ENCODE peak calls at places on chromosomes 6 and 20, in five cellular contexts. K is OCI-LY7, A is MM.1S, O is GM23338, C is HCT116. R is an unnamed sample.

GRCh38 chr6:39204646-39205244 is 24.5 kb downstream of the KCNK5 start:
- DNase-seq in K (no peak), A (no peak), C (no peak), O (peak), R (peak)

GRCh38 chr20:56373942-56374341 is 15.2 kb downstream of the FAM210B start:
- DNase-seq in O (no peak), A (no peak), K (no peak), C (no peak), R (no peak)

GRCh38 chr20:57473246-57474042 is 51.5 kb downstream of the CTCFL start:
- DNase-seq in A (peak), O (peak), K (peak), C (no peak), R (no peak)

GRCh38 chr6:36506617-36507016 is 40.7 kb downstream of the STK38 start:
- DNase-seq in A (no peak), C (no peak), K (no peak), O (no peak), R (no peak)

GRCh38 chr20:57088436-57088835 is 178.0 kb downstream of the BMP7 start:
- DNase-seq in K (no peak), A (no peak), C (no peak), O (no peak), R (peak)

GRCh38 chr6:143068001-143068400 is 7.3 kb downstream of the AIG1 start:
- DNase-seq in A (no peak), C (no peak), K (no peak), O (no peak), R (no peak)

GRCh38 chr6:43128926-43129325 is 42.1 kb upstream of the SRF start:
- DNase-seq in K (no peak), C (no peak), A (no peak), O (no peak), R (no peak)

GRCh38 chr6:34029489-34030280 is 116.2 kb downstream of the GRM4 start:
- DNase-seq in C (no peak), K (no peak), O (no peak), A (no peak), R (no peak)

GRCh38 chr6:278494-278893 is 13.8 kb upstream of the DUSP22 start:
- DNase-seq in K (no peak), O (no peak), A (no peak), C (no peak), R (no peak)

GRCh38 chr6:159788276-159788675 is 1.1 kb downstream of the TCP1 start:
- DNase-seq in O (no peak), A (peak), C (no peak), K (peak), R (peak)

GRCh38 chr20:1241456-1241855 is 15.6 kb downstream of the RAD21L1 start:
- DNase-seq in O (no peak), K (no peak), A (no peak), C (no peak), R (no peak)

GRCh38 chr6:11785953-11786579 is 7.5 kb upstream of the ADTRP start:
- DNase-seq in K (no peak), C (no peak), A (peak), O (no peak), R (no peak)

GRCh38 chr6:105817961-105818360 is 268.2 kb upstream of the PRDM1 start:
- DNase-seq in O (no peak), A (no peak), C (no peak), K (no peak), R (no peak)

GRCh38 chr6:105452924-105453756 is 50.3 kb upstream of the PREP start:
- DNase-seq in O (no peak), K (peak), C (no peak), A (no peak), R (no peak)

GRCh38 chr6:30101423-30101938 is 11.4 kb downstream of the TRIM31 start:
- DNase-seq in A (peak), C (no peak), O (peak), K (no peak), R (no peak)

GRCh38 chr6:155121699-155122098 is 126.6 kb downstream of the TIAM2 start:
- DNase-seq in C (no peak), K (no peak), A (no peak), O (peak), R (peak)

GRCh38 chr6:97186416-97186999 is 96.5 kb downstream of the MMS22L start:
- DNase-seq in O (peak), A (peak), K (peak), C (peak), R (peak)

GRCh38 chr6:71205336-71205956 is 83.2 kb upstream of the OGFRL1 start:
- DNase-seq in K (no peak), O (no peak), A (no peak), C (no peak), R (no peak)

GRCh38 chr6:129342243-129342642 is 367.7 kb downstream of the ARHGAP18 start:
- DNase-seq in A (no peak), O (no peak), K (no peak), C (no peak), R (no peak)

GRCh38 chr20:7449269-7449668 is 491.0 kb downstream of the HAO1 start:
- DNase-seq in C (no peak), A (no peak), O (no peak), K (no peak), R (no peak)

GRCh38 chr20:63230800-63231268 is 4.9 kb upstream of the BIRC7 start:
- DNase-seq in O (peak), K (no peak), C (no peak), A (peak), R (peak)

GRCh38 chr20:59157961-59158541 is 5.6 kb upstream of the ZNF831 start:
- DNase-seq in O (peak), K (no peak), A (no peak), C (no peak), R (peak)
- TF ChIP-seq EZH2phosphoT487 in O (no peak), K (no peak), A (no peak), C (no peak), R (no peak)

DNA sequence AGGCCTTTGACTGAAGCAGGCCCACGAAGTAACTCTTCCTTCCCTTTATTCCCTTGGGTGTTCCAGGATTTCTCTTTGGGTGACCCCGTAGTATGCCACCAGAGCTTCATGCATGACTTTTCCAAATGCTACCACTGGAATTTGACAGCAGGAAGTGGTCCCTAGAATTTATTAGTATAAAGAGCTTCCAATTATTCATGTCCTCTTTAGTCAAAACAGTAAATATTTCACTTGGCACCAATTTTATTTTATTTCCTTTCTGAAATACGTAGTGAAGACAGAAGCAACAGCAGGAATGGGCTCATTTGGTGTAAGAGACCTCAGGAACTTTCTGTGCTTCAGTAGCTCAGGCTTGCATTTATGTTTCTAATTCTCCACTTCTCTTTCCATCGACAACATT is 151.3 kb downstream of the LCA5 start:
- DNase-seq in C (no peak), K (no peak), A (no peak), O (no peak), R (no peak)
- TF ChIP-seq EZH2phosphoT487 in C (no peak), K (no peak), A (no peak), O (no peak), R (no peak)

GRCh38 chr6:15038013-15038791 is 207.7 kb upstream of the JARID2 start:
- DNase-seq in C (no peak), K (no peak), A (no peak), O (peak), R (no peak)
- TF ChIP-seq EZH2phosphoT487 in C (no peak), K (no peak), A (no peak), O (no peak), R (no peak)

GRCh38 chr20:48797275-48797825 is 30.4 kb downstream of the PREX1 start:
- DNase-seq in A (no peak), O (no peak), C (no peak), K (no peak), R (peak)
- TF ChIP-seq EZH2phosphoT487 in A (no peak), O (no peak), C (no peak), K (no peak), R (no peak)

GRCh38 chr6:126112171-126112632 is 125.9 kb downstream of the TRMT11 start:
- DNase-seq in A (no peak), C (no peak), O (no peak), K (no peak), R (no peak)
- TF ChIP-seq EZH2phosphoT487 in A (no peak), C (no peak), O (no peak), K (no peak), R (no peak)